ENCODE peak calls at places on chromosomes 11 and 22, in eight cellular contexts. One of them, this sample, is unnamed.

GRCh38 chr11:75275581-75275980 is 35.0 kb downstream of the TPBGL start:
- DNase-seq in stimulated activated CD8-positive, alpha-beta memory T cell treated with anti-CD3 and anti-CD28 coated beads, Interleukin-15, amount 100 ng/mL, for 1 hour: peak; percentile 37
- DNase-seq in stimulated activated CD4-positive, alpha-beta T cell treated with anti-CD3 and anti-CD28 coated beads, Interleukin-4, amount 100 ng/mL, for 1 hour: peak; percentile 57
- DNase-seq in lung: peak; percentile 50
- DNase-seq in amniotic epithelial cell: peak; percentile 47
- DNase-seq in H9: peak; percentile 26
- DNase-seq in A549: no peak
- DNase-seq in fibroblast of the conjunctiva: no peak
- DNase-seq in this sample: no peak

GRCh38 chr11:71386232-71386631 is 62.0 kb downstream of the DHCR7 start:
- DNase-seq in stimulated activated CD8-positive, alpha-beta memory T cell treated with anti-CD3 and anti-CD28 coated beads, Interleukin-15, amount 100 ng/mL, for 1 hour: no peak
- DNase-seq in stimulated activated CD4-positive, alpha-beta T cell treated with anti-CD3 and anti-CD28 coated beads, Interleukin-4, amount 100 ng/mL, for 1 hour: no peak
- DNase-seq in lung: no peak
- DNase-seq in amniotic epithelial cell: no peak
- DNase-seq in H9: no peak
- DNase-seq in A549: no peak
- DNase-seq in fibroblast of the conjunctiva: no peak
- DNase-seq in this sample: no peak

GRCh38 chr11:73760066-73760679 is 701 bp downstream of the RAB6A start:
- DNase-seq in stimulated activated CD8-positive, alpha-beta memory T cell treated with anti-CD3 and anti-CD28 coated beads, Interleukin-15, amount 100 ng/mL, for 1 hour: no peak
- DNase-seq in stimulated activated CD4-positive, alpha-beta T cell treated with anti-CD3 and anti-CD28 coated beads, Interleukin-4, amount 100 ng/mL, for 1 hour: peak; percentile 15
- DNase-seq in lung: peak; percentile 63
- DNase-seq in amniotic epithelial cell: peak; percentile 46
- DNase-seq in H9: peak; percentile 35
- DNase-seq in A549: peak; percentile 48
- DNase-seq in fibroblast of the conjunctiva: no peak
- DNase-seq in this sample: no peak

GRCh38 chr22:22215659-22216449 is 28.7 kb upstream of the VPREB1 start:
- DNase-seq in stimulated activated CD8-positive, alpha-beta memory T cell treated with anti-CD3 and anti-CD28 coated beads, Interleukin-15, amount 100 ng/mL, for 1 hour: no peak
- DNase-seq in stimulated activated CD4-positive, alpha-beta T cell treated with anti-CD3 and anti-CD28 coated beads, Interleukin-4, amount 100 ng/mL, for 1 hour: no peak
- DNase-seq in lung: no peak
- DNase-seq in amniotic epithelial cell: no peak
- DNase-seq in H9: no peak
- DNase-seq in A549: no peak
- DNase-seq in fibroblast of the conjunctiva: no peak
- DNase-seq in this sample: no peak

GRCh38 chr11:114121744-114122504 is 62.4 kb downstream of the ZBTB16 start:
- DNase-seq in stimulated activated CD8-positive, alpha-beta memory T cell treated with anti-CD3 and anti-CD28 coated beads, Interleukin-15, amount 100 ng/mL, for 1 hour: no peak
- DNase-seq in stimulated activated CD4-positive, alpha-beta T cell treated with anti-CD3 and anti-CD28 coated beads, Interleukin-4, amount 100 ng/mL, for 1 hour: no peak
- DNase-seq in lung: no peak
- DNase-seq in amniotic epithelial cell: no peak
- DNase-seq in H9: no peak
- DNase-seq in A549: no peak
- DNase-seq in fibroblast of the conjunctiva: no peak
- DNase-seq in this sample: no peak

GRCh38 chr11:9858822-9859221 is 194.9 kb downstream of the SWAP70 start:
- DNase-seq in stimulated activated CD8-positive, alpha-beta memory T cell treated with anti-CD3 and anti-CD28 coated beads, Interleukin-15, amount 100 ng/mL, for 1 hour: no peak
- DNase-seq in stimulated activated CD4-positive, alpha-beta T cell treated with anti-CD3 and anti-CD28 coated beads, Interleukin-4, amount 100 ng/mL, for 1 hour: no peak
- DNase-seq in lung: no peak
- DNase-seq in amniotic epithelial cell: no peak
- DNase-seq in H9: no peak
- DNase-seq in A549: peak; percentile 32
- DNase-seq in fibroblast of the conjunctiva: no peak
- DNase-seq in this sample: no peak

GRCh38 chr11:112469376-112469775 is 208.7 kb upstream of the PLET1 start:
- DNase-seq in stimulated activated CD8-positive, alpha-beta memory T cell treated with anti-CD3 and anti-CD28 coated beads, Interleukin-15, amount 100 ng/mL, for 1 hour: no peak
- DNase-seq in stimulated activated CD4-positive, alpha-beta T cell treated with anti-CD3 and anti-CD28 coated beads, Interleukin-4, amount 100 ng/mL, for 1 hour: no peak
- DNase-seq in lung: no peak
- DNase-seq in amniotic epithelial cell: no peak
- DNase-seq in H9: no peak
- DNase-seq in A549: no peak
- DNase-seq in fibroblast of the conjunctiva: no peak
- DNase-seq in this sample: no peak

GRCh38 chr11:44310456-44311272 is 725 bp upstream of the ALX4 start:
- DNase-seq in stimulated activated CD8-positive, alpha-beta memory T cell treated with anti-CD3 and anti-CD28 coated beads, Interleukin-15, amount 100 ng/mL, for 1 hour: no peak
- DNase-seq in stimulated activated CD4-positive, alpha-beta T cell treated with anti-CD3 and anti-CD28 coated beads, Interleukin-4, amount 100 ng/mL, for 1 hour: no peak
- DNase-seq in lung: no peak
- DNase-seq in amniotic epithelial cell: no peak
- DNase-seq in H9: peak; percentile 82
- DNase-seq in A549: no peak
- DNase-seq in fibroblast of the conjunctiva: no peak
- DNase-seq in this sample: no peak

GRCh38 chr11:120392791-120393190 is 56.6 kb downstream of the ARHGEF12 start:
- DNase-seq in stimulated activated CD8-positive, alpha-beta memory T cell treated with anti-CD3 and anti-CD28 coated beads, Interleukin-15, amount 100 ng/mL, for 1 hour: no peak
- DNase-seq in stimulated activated CD4-positive, alpha-beta T cell treated with anti-CD3 and anti-CD28 coated beads, Interleukin-4, amount 100 ng/mL, for 1 hour: no peak
- DNase-seq in lung: no peak
- DNase-seq in amniotic epithelial cell: no peak
- DNase-seq in H9: no peak
- DNase-seq in A549: no peak
- DNase-seq in fibroblast of the conjunctiva: no peak
- DNase-seq in this sample: no peak

GRCh38 chr22:32951807-32952153 is 106.4 kb downstream of the SYN3 start:
- DNase-seq in stimulated activated CD8-positive, alpha-beta memory T cell treated with anti-CD3 and anti-CD28 coated beads, Interleukin-15, amount 100 ng/mL, for 1 hour: no peak
- DNase-seq in stimulated activated CD4-positive, alpha-beta T cell treated with anti-CD3 and anti-CD28 coated beads, Interleukin-4, amount 100 ng/mL, for 1 hour: no peak
- DNase-seq in lung: no peak
- DNase-seq in amniotic epithelial cell: no peak
- DNase-seq in H9: no peak
- DNase-seq in A549: no peak
- DNase-seq in fibroblast of the conjunctiva: no peak
- DNase-seq in this sample: no peak

GRCh38 chr11:110085255-110085838 is 7.8 kb upstream of the ZC3H12C start:
- DNase-seq in stimulated activated CD8-positive, alpha-beta memory T cell treated with anti-CD3 and anti-CD28 coated beads, Interleukin-15, amount 100 ng/mL, for 1 hour: no peak
- DNase-seq in stimulated activated CD4-positive, alpha-beta T cell treated with anti-CD3 and anti-CD28 coated beads, Interleukin-4, amount 100 ng/mL, for 1 hour: no peak
- DNase-seq in lung: no peak
- DNase-seq in amniotic epithelial cell: peak; percentile 73
- DNase-seq in H9: no peak
- DNase-seq in A549: no peak
- DNase-seq in fibroblast of the conjunctiva: no peak
- DNase-seq in this sample: no peak

GRCh38 chr22:30210235-30210831 is 36.2 kb downstream of the LIF start:
- DNase-seq in stimulated activated CD8-positive, alpha-beta memory T cell treated with anti-CD3 and anti-CD28 coated beads, Interleukin-15, amount 100 ng/mL, for 1 hour: no peak
- DNase-seq in stimulated activated CD4-positive, alpha-beta T cell treated with anti-CD3 and anti-CD28 coated beads, Interleukin-4, amount 100 ng/mL, for 1 hour: no peak
- DNase-seq in lung: no peak
- DNase-seq in amniotic epithelial cell: peak; percentile 67
- DNase-seq in H9: peak; percentile 54
- DNase-seq in A549: peak; percentile 89
- DNase-seq in fibroblast of the conjunctiva: no peak
- DNase-seq in this sample: no peak

GRCh38 chr11:28338371-28338770 is 230.2 kb downstream of the METTL15 start:
- DNase-seq in stimulated activated CD8-positive, alpha-beta memory T cell treated with anti-CD3 and anti-CD28 coated beads, Interleukin-15, amount 100 ng/mL, for 1 hour: no peak
- DNase-seq in stimulated activated CD4-positive, alpha-beta T cell treated with anti-CD3 and anti-CD28 coated beads, Interleukin-4, amount 100 ng/mL, for 1 hour: no peak
- DNase-seq in lung: no peak
- DNase-seq in amniotic epithelial cell: peak; percentile 66
- DNase-seq in H9: no peak
- DNase-seq in A549: no peak
- DNase-seq in fibroblast of the conjunctiva: no peak
- DNase-seq in this sample: no peak

GRCh38 chr22:40220316-40221054 is 42.8 kb downstream of the TNRC6B start:
- DNase-seq in stimulated activated CD8-positive, alpha-beta memory T cell treated with anti-CD3 and anti-CD28 coated beads, Interleukin-15, amount 100 ng/mL, for 1 hour: no peak
- DNase-seq in stimulated activated CD4-positive, alpha-beta T cell treated with anti-CD3 and anti-CD28 coated beads, Interleukin-4, amount 100 ng/mL, for 1 hour: no peak
- DNase-seq in lung: no peak
- DNase-seq in amniotic epithelial cell: peak; percentile 25
- DNase-seq in H9: peak; percentile 14
- DNase-seq in A549: no peak
- DNase-seq in fibroblast of the conjunctiva: no peak
- DNase-seq in this sample: no peak

GRCh38 chr11:96061730-96062524 is 138.0 kb upstream of the MTMR2 start:
- DNase-seq in stimulated activated CD8-positive, alpha-beta memory T cell treated with anti-CD3 and anti-CD28 coated beads, Interleukin-15, amount 100 ng/mL, for 1 hour: no peak
- DNase-seq in stimulated activated CD4-positive, alpha-beta T cell treated with anti-CD3 and anti-CD28 coated beads, Interleukin-4, amount 100 ng/mL, for 1 hour: no peak
- DNase-seq in lung: no peak
- DNase-seq in amniotic epithelial cell: peak; percentile 27
- DNase-seq in H9: no peak
- DNase-seq in A549: no peak
- DNase-seq in fibroblast of the conjunctiva: no peak
- DNase-seq in this sample: no peak

GRCh38 chr11:47587733-47588326 is 1.4 kb downstream of the FAM180B start:
- DNase-seq in stimulated activated CD8-positive, alpha-beta memory T cell treated with anti-CD3 and anti-CD28 coated beads, Interleukin-15, amount 100 ng/mL, for 1 hour: no peak
- DNase-seq in stimulated activated CD4-positive, alpha-beta T cell treated with anti-CD3 and anti-CD28 coated beads, Interleukin-4, amount 100 ng/mL, for 1 hour: no peak
- DNase-seq in lung: peak; percentile 46
- DNase-seq in amniotic epithelial cell: no peak
- DNase-seq in H9: no peak
- DNase-seq in A549: no peak
- DNase-seq in fibroblast of the conjunctiva: no peak
- DNase-seq in this sample: no peak

GRCh38 chr11:5831196-5831829 is 10.4 kb downstream of the OR52E6 start:
- DNase-seq in stimulated activated CD8-positive, alpha-beta memory T cell treated with anti-CD3 and anti-CD28 coated beads, Interleukin-15, amount 100 ng/mL, for 1 hour: no peak
- DNase-seq in stimulated activated CD4-positive, alpha-beta T cell treated with anti-CD3 and anti-CD28 coated beads, Interleukin-4, amount 100 ng/mL, for 1 hour: no peak
- DNase-seq in lung: no peak
- DNase-seq in amniotic epithelial cell: no peak
- DNase-seq in H9: peak; percentile 67
- DNase-seq in A549: no peak
- DNase-seq in fibroblast of the conjunctiva: no peak
- DNase-seq in this sample: no peak

GRCh38 chr22:32354360-32355351 is 3.0 kb upstream of the RFPL3 start:
- DNase-seq in stimulated activated CD8-positive, alpha-beta memory T cell treated with anti-CD3 and anti-CD28 coated beads, Interleukin-15, amount 100 ng/mL, for 1 hour: no peak
- DNase-seq in stimulated activated CD4-positive, alpha-beta T cell treated with anti-CD3 and anti-CD28 coated beads, Interleukin-4, amount 100 ng/mL, for 1 hour: no peak
- DNase-seq in lung: no peak
- DNase-seq in amniotic epithelial cell: peak; percentile 32
- DNase-seq in H9: no peak
- DNase-seq in A549: peak; percentile 21
- DNase-seq in fibroblast of the conjunctiva: no peak
- DNase-seq in this sample: no peak